ENCODE peak calls at places on chromosomes 13 and 19, in ten cellular contexts. One of them, this sample, is unnamed. For H3K27me3, the result is how much of the 10 kb centered on the place peaks cover.

GRCh38 chr13:71813187-71813586 is 53.8 kb downstream of the DACH1 start:
- DNase-seq in Peyer's patch: no peak
- DNase-seq in testis: no peak
- DNase-seq in lung: no peak
- DNase-seq in tibial artery: no peak
- DNase-seq in dorsolateral prefrontal cortex: no peak
- DNase-seq in cardiac muscle cell: no peak
- DNase-seq in H7: no peak
- DNase-seq in suprapubic skin: no peak
- DNase-seq in ovary: no peak
- DNase-seq in this sample: no peak

GRCh38 chr19:15893498-15893897 is 4.4 kb downstream of the CYP4F2 start:
- DNase-seq in Peyer's patch: peak
- DNase-seq in testis: no peak
- DNase-seq in lung: no peak
- DNase-seq in tibial artery: no peak
- DNase-seq in dorsolateral prefrontal cortex: no peak
- DNase-seq in cardiac muscle cell: no peak
- DNase-seq in H7: no peak
- DNase-seq in suprapubic skin: no peak
- DNase-seq in ovary: no peak
- DNase-seq in this sample: no peak

GRCh38 chr13:44768775-44769578 is 192.8 kb upstream of the TSC22D1 start:
- DNase-seq in Peyer's patch: no peak
- DNase-seq in testis: no peak
- DNase-seq in lung: no peak
- DNase-seq in tibial artery: no peak
- DNase-seq in dorsolateral prefrontal cortex: no peak
- DNase-seq in cardiac muscle cell: no peak
- DNase-seq in H7: no peak
- DNase-seq in suprapubic skin: no peak
- DNase-seq in ovary: no peak
- DNase-seq in this sample: no peak

GRCh38 chr13:36920612-36921185 is 661 bp upstream of the SMAD9 start:
- DNase-seq in Peyer's patch: no peak
- DNase-seq in testis: no peak
- DNase-seq in lung: no peak
- DNase-seq in tibial artery: no peak
- DNase-seq in dorsolateral prefrontal cortex: no peak
- DNase-seq in cardiac muscle cell: peak
- DNase-seq in H7: no peak
- DNase-seq in suprapubic skin: no peak
- DNase-seq in ovary: no peak
- DNase-seq in this sample: no peak

GRCh38 chr13:113437408-113438010 is 15.8 kb downstream of the ADPRHL1 start:
- DNase-seq in Peyer's patch: no peak
- DNase-seq in testis: no peak
- DNase-seq in lung: no peak
- DNase-seq in tibial artery: no peak
- DNase-seq in dorsolateral prefrontal cortex: no peak
- DNase-seq in cardiac muscle cell: no peak
- DNase-seq in H7: peak
- DNase-seq in suprapubic skin: no peak
- DNase-seq in ovary: no peak
- DNase-seq in this sample: no peak

GRCh38 chr19:13154241-13154778 is 4.1 kb downstream of the IER2 start:
- DNase-seq in Peyer's patch: peak
- DNase-seq in testis: peak
- DNase-seq in lung: peak
- DNase-seq in tibial artery: peak
- DNase-seq in dorsolateral prefrontal cortex: no peak
- DNase-seq in cardiac muscle cell: peak
- DNase-seq in H7: peak
- DNase-seq in suprapubic skin: peak
- DNase-seq in ovary: peak
- DNase-seq in this sample: peak

GRCh38 chr13:44040754-44041100 is 161.0 kb downstream of the LACC1 start:
- DNase-seq in Peyer's patch: no peak
- DNase-seq in testis: no peak
- DNase-seq in lung: no peak
- DNase-seq in tibial artery: no peak
- DNase-seq in dorsolateral prefrontal cortex: no peak
- DNase-seq in cardiac muscle cell: no peak
- DNase-seq in H7: no peak
- DNase-seq in suprapubic skin: no peak
- DNase-seq in ovary: no peak
- DNase-seq in this sample: no peak

GRCh38 chr19:4972509-4973230 is 3.8 kb downstream of the KDM4B start:
- DNase-seq in Peyer's patch: no peak
- DNase-seq in testis: no peak
- DNase-seq in lung: no peak
- DNase-seq in tibial artery: no peak
- DNase-seq in dorsolateral prefrontal cortex: no peak
- DNase-seq in cardiac muscle cell: no peak
- DNase-seq in H7: peak
- DNase-seq in suprapubic skin: no peak
- DNase-seq in ovary: no peak
- DNase-seq in this sample: no peak

GRCh38 chr13:74200081-74200480 is 65.9 kb upstream of the KLF12 start:
- DNase-seq in Peyer's patch: no peak
- DNase-seq in testis: no peak
- DNase-seq in lung: no peak
- DNase-seq in tibial artery: no peak
- DNase-seq in dorsolateral prefrontal cortex: no peak
- DNase-seq in cardiac muscle cell: no peak
- DNase-seq in H7: no peak
- DNase-seq in suprapubic skin: no peak
- DNase-seq in ovary: no peak
- DNase-seq in this sample: no peak

GRCh38 chr13:74204606-74205312 is 70.6 kb upstream of the KLF12 start:
- DNase-seq in Peyer's patch: no peak
- DNase-seq in testis: no peak
- DNase-seq in lung: no peak
- DNase-seq in tibial artery: no peak
- DNase-seq in dorsolateral prefrontal cortex: no peak
- DNase-seq in cardiac muscle cell: no peak
- DNase-seq in H7: no peak
- DNase-seq in suprapubic skin: no peak
- DNase-seq in ovary: no peak
- DNase-seq in this sample: no peak

GRCh38 chr13:74203576-74203975 is 69.4 kb upstream of the KLF12 start:
- DNase-seq in Peyer's patch: no peak
- DNase-seq in testis: no peak
- DNase-seq in lung: no peak
- DNase-seq in tibial artery: no peak
- DNase-seq in dorsolateral prefrontal cortex: no peak
- DNase-seq in cardiac muscle cell: no peak
- DNase-seq in H7: no peak
- DNase-seq in suprapubic skin: no peak
- DNase-seq in ovary: no peak
- DNase-seq in this sample: no peak

GRCh38 chr13:74201530-74201929 is 67.3 kb upstream of the KLF12 start:
- DNase-seq in Peyer's patch: no peak
- DNase-seq in testis: no peak
- DNase-seq in lung: no peak
- DNase-seq in tibial artery: no peak
- DNase-seq in dorsolateral prefrontal cortex: no peak
- DNase-seq in cardiac muscle cell: no peak
- DNase-seq in H7: no peak
- DNase-seq in suprapubic skin: no peak
- DNase-seq in ovary: no peak
- DNase-seq in this sample: no peak

GRCh38 chr13:74202129-74202528 is 67.9 kb upstream of the KLF12 start:
- DNase-seq in Peyer's patch: no peak
- DNase-seq in testis: no peak
- DNase-seq in lung: no peak
- DNase-seq in tibial artery: no peak
- DNase-seq in dorsolateral prefrontal cortex: no peak
- DNase-seq in cardiac muscle cell: no peak
- DNase-seq in H7: no peak
- DNase-seq in suprapubic skin: no peak
- DNase-seq in ovary: no peak
- DNase-seq in this sample: no peak
- H3K4me3 ChIP-seq in Peyer's patch: no peak
- H3K4me3 ChIP-seq in testis: no peak
- H3K4me3 ChIP-seq in lung: no peak
- H3K4me3 ChIP-seq in tibial artery: no peak
- H3K4me3 ChIP-seq in dorsolateral prefrontal cortex: no peak
- H3K4me3 ChIP-seq in cardiac muscle cell: no peak
- H3K4me3 ChIP-seq in H7: no peak
- H3K4me3 ChIP-seq in suprapubic skin: no peak
- H3K4me3 ChIP-seq in ovary: no peak
- H3K4me3 ChIP-seq in this sample: no peak

GRCh38 chr19:53947624-53948023 is 15.1 kb upstream of the CACNG8 start:
- DNase-seq in Peyer's patch: no peak
- DNase-seq in testis: no peak
- DNase-seq in lung: no peak
- DNase-seq in tibial artery: no peak
- DNase-seq in dorsolateral prefrontal cortex: no peak
- DNase-seq in cardiac muscle cell: no peak
- DNase-seq in H7: peak
- DNase-seq in suprapubic skin: no peak
- DNase-seq in ovary: no peak
- DNase-seq in this sample: no peak

GRCh38 chr19:53945998-53946397 is 16.7 kb upstream of the CACNG8 start:
- DNase-seq in Peyer's patch: no peak
- DNase-seq in testis: no peak
- DNase-seq in lung: no peak
- DNase-seq in tibial artery: no peak
- DNase-seq in dorsolateral prefrontal cortex: no peak
- DNase-seq in cardiac muscle cell: no peak
- DNase-seq in H7: no peak
- DNase-seq in suprapubic skin: no peak
- DNase-seq in ovary: no peak
- DNase-seq in this sample: no peak

GRCh38 chr19:53944416-53944815 is 18.3 kb upstream of the CACNG8 start:
- DNase-seq in Peyer's patch: no peak
- DNase-seq in testis: no peak
- DNase-seq in lung: no peak
- DNase-seq in tibial artery: no peak
- DNase-seq in dorsolateral prefrontal cortex: no peak
- DNase-seq in cardiac muscle cell: no peak
- DNase-seq in H7: no peak
- DNase-seq in suprapubic skin: no peak
- DNase-seq in ovary: no peak
- DNase-seq in this sample: no peak

GRCh38 chr19:53945441-53945840 is 17.3 kb upstream of the CACNG8 start:
- DNase-seq in Peyer's patch: no peak
- DNase-seq in testis: no peak
- DNase-seq in lung: no peak
- DNase-seq in tibial artery: no peak
- DNase-seq in dorsolateral prefrontal cortex: peak
- DNase-seq in cardiac muscle cell: no peak
- DNase-seq in H7: peak
- DNase-seq in suprapubic skin: no peak
- DNase-seq in ovary: no peak
- DNase-seq in this sample: no peak

GRCh38 chr19:53944933-53945332 is 17.8 kb upstream of the CACNG8 start:
- DNase-seq in Peyer's patch: no peak
- DNase-seq in testis: no peak
- DNase-seq in lung: no peak
- DNase-seq in tibial artery: no peak
- DNase-seq in dorsolateral prefrontal cortex: no peak
- DNase-seq in cardiac muscle cell: no peak
- DNase-seq in H7: no peak
- DNase-seq in suprapubic skin: no peak
- DNase-seq in ovary: no peak
- DNase-seq in this sample: no peak
- H3K27me3 ChIP-seq in Peyer's patch: under half
- H3K27me3 ChIP-seq in testis: under half
- H3K27me3 ChIP-seq in lung: under half
- H3K27me3 ChIP-seq in tibial artery: under half
- H3K27me3 ChIP-seq in dorsolateral prefrontal cortex: under half
- H3K27me3 ChIP-seq in cardiac muscle cell: under half
- H3K27me3 ChIP-seq in H7: under half
- H3K27me3 ChIP-seq in suprapubic skin: half or more
- H3K27me3 ChIP-seq in ovary: under half
- H3K27me3 ChIP-seq in this sample: under half

DNA sequence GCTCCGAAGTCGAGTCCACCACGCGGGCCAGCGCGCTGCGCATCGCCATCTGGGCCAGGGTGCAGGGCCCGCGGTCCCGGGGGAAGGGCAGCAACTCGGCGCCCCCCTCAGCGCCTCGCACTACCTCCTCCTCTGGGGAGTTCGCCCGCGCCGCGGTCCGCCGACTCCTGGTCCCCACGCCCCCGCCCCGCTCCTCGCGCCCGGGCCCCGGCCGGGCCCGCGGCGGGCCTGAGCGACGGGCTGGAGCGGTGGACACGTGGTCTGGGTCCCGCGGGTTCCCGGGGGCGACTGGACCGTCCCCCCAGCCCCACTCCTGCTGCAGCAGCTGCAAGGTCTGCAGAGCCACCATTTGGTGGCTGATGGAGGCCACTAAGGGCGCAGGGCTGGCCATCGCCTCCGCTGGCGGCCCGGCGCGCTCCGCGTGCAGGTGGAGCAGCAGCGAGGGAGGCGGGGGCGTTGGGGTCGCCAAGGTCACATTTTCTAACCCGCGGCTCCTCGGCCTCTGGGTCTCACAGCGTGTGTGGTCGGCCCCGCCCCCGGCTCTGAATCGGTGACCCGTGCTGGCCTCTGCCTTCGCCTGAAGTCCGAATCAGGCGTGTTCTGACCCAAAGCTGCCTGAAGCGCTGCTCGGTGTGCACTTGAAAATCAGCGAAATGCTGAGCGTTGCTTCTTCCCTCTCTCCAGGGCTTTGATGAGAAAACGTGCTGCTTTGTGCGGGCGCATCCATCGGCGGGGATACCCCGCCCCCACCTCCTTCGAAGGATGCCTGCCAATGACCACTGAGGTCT is at the start of gene DLEU7:
- DNase-seq in Peyer's patch: no peak
- DNase-seq in testis: peak
- DNase-seq in lung: no peak
- DNase-seq in tibial artery: no peak
- DNase-seq in dorsolateral prefrontal cortex: no peak
- DNase-seq in cardiac muscle cell: peak
- DNase-seq in H7: peak
- DNase-seq in suprapubic skin: no peak
- DNase-seq in ovary: no peak
- DNase-seq in this sample: no peak
- H3K4me3 ChIP-seq in Peyer's patch: peak
- H3K4me3 ChIP-seq in testis: peak
- H3K4me3 ChIP-seq in lung: no peak
- H3K4me3 ChIP-seq in tibial artery: peak
- H3K4me3 ChIP-seq in dorsolateral prefrontal cortex: peak
- H3K4me3 ChIP-seq in cardiac muscle cell: peak
- H3K4me3 ChIP-seq in H7: peak
- H3K4me3 ChIP-seq in suprapubic skin: peak
- H3K4me3 ChIP-seq in ovary: peak
- H3K4me3 ChIP-seq in this sample: no peak

DNA sequence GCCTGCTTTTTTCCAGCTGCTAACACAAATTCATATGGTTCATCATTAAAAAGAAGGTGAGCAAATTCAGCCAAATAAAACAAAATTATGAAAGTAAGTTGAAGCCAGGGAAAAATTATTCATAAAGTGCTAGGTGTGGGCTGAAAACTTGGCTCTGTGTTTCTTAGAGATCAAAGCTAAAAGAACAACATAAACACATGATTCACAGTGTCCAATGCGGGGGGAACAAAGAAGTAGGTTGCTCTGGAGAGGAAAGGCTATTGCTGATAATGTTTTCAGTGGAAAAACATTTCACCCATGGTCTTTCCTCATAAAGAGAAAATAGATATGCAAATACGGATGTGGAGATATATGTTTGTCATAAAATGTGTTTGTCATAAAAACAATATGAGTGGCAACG is 1691.5 kb upstream of the SLC10A2 start:
- DNase-seq in Peyer's patch: no peak
- DNase-seq in testis: no peak
- DNase-seq in lung: no peak
- DNase-seq in tibial artery: no peak
- DNase-seq in dorsolateral prefrontal cortex: no peak
- DNase-seq in cardiac muscle cell: no peak
- DNase-seq in H7: no peak
- DNase-seq in suprapubic skin: no peak
- DNase-seq in ovary: no peak
- DNase-seq in this sample: no peak
- H3K27me3 ChIP-seq in Peyer's patch: under half
- H3K27me3 ChIP-seq in testis: under half
- H3K27me3 ChIP-seq in lung: under half
- H3K27me3 ChIP-seq in tibial artery: under half
- H3K27me3 ChIP-seq in dorsolateral prefrontal cortex: under half
- H3K27me3 ChIP-seq in cardiac muscle cell: under half
- H3K27me3 ChIP-seq in H7: under half
- H3K27me3 ChIP-seq in suprapubic skin: under half
- H3K27me3 ChIP-seq in ovary: under half
- H3K27me3 ChIP-seq in this sample: under half

This sample was measured in naive thymus-derived CD4-positive, alpha-beta T cell.